ENCODE peak calls at places on chromosomes 12 and 14, in six cellular contexts. N is epithelial cell of esophagus, S is HCT116, W is cardiac fibroblast, R is uterus, A is astrocyte of the spinal cord. Q is an unnamed sample.

GRCh38 chr12:49070971-49071370 is 1.2 kb upstream of the RHEBL1 start:
- DNase-seq in N (no peak), S (no peak), W (no peak), R (no peak), A (no peak), Q (no peak)

GRCh38 chr12:30847259-30847658 is 79.3 kb upstream of the TSPAN11 start:
- DNase-seq in N (peak; percentile 83), S (peak; percentile 62), W (peak; percentile 83), R (no peak), A (peak; percentile 68), Q (peak; percentile 40)

GRCh38 chr12:92096346-92097136 is 49.1 kb downstream of the BTG1 start:
- DNase-seq in N (no peak), S (no peak), W (no peak), R (no peak), A (peak; percentile 76), Q (no peak)

GRCh38 chr14:92513204-92513965 is at the start of gene RIN3:
- DNase-seq in N (peak; percentile 49), S (no peak), W (peak; percentile 73), R (peak; percentile 53), A (peak; percentile 67), Q (no peak)

GRCh38 chr12:132243596-132244289 is 85.6 kb downstream of the GALNT9 start:
- DNase-seq in N (no peak), S (no peak), W (no peak), R (no peak), A (no peak), Q (no peak)

GRCh38 chr12:76863811-76864210 is 15.0 kb downstream of the CSRP2 start:
- DNase-seq in N (no peak), S (no peak), W (no peak), R (no peak), A (no peak), Q (no peak)

GRCh38 chr12:108580531-108580930 is 17.4 kb downstream of the TMEM119 start:
- DNase-seq in N (no peak), S (no peak), W (peak; percentile 60), R (peak; percentile 67), A (no peak), Q (no peak)

GRCh38 chr14:29721586-29721985 is 206.1 kb downstream of the PRKD1 start:
- DNase-seq in N (no peak), S (no peak), W (no peak), R (no peak), A (no peak), Q (no peak)

GRCh38 chr14:92670967-92671366 is 77.5 kb downstream of the LGMN start:
- DNase-seq in N (no peak), S (no peak), W (no peak), R (no peak), A (peak; percentile 20), Q (no peak)

GRCh38 chr14:25237845-25238244 is 187.9 kb upstream of the STXBP6 start:
- DNase-seq in N (peak; percentile 24), S (no peak), W (peak; percentile 31), R (no peak), A (no peak), Q (no peak)

GRCh38 chr12:116838395-116838794 is 42.8 kb downstream of the HRK start:
- DNase-seq in N (no peak), S (no peak), W (no peak), R (no peak), A (no peak), Q (no peak)

GRCh38 chr12:63795944-63796343 is 16.2 kb downstream of the RXYLT1 start:
- DNase-seq in N (no peak), S (no peak), W (no peak), R (no peak), A (no peak), Q (no peak)

GRCh38 chr12:99029502-99030271 is 384.6 kb downstream of the APAF1 start:
- DNase-seq in N (no peak), S (no peak), W (no peak), R (no peak), A (no peak), Q (no peak)

GRCh38 chr14:65230287-65230728 is 128.0 kb upstream of the MAX start:
- DNase-seq in N (no peak), S (no peak), W (peak; percentile 87), R (no peak), A (no peak), Q (no peak)

GRCh38 chr12:40013847-40014246 is 92.0 kb downstream of the SLC2A13 start:
- DNase-seq in N (no peak), S (no peak), W (no peak), R (no peak), A (no peak), Q (no peak)

GRCh38 chr14:74980398-74980745 is 22.3 kb upstream of the EIF2B2 start:
- DNase-seq in N (no peak), S (no peak), W (peak; percentile 20), R (no peak), A (peak; percentile 54), Q (no peak)

GRCh38 chr14:74978416-74978947 is 23.1 kb upstream of the PGF start:
- DNase-seq in N (peak; percentile 73), S (no peak), W (no peak), R (no peak), A (peak; percentile 23), Q (no peak)

GRCh38 chr14:74980746-74981661 is 21.7 kb upstream of the EIF2B2 start:
- DNase-seq in N (peak; percentile 42), S (no peak), W (peak; percentile 70), R (peak; percentile 31), A (peak; percentile 90), Q (no peak)

GRCh38 chr14:74979029-74979428 is 23.6 kb upstream of the PGF start:
- DNase-seq in N (peak; percentile 50), S (no peak), W (no peak), R (no peak), A (no peak), Q (no peak)

DNA sequence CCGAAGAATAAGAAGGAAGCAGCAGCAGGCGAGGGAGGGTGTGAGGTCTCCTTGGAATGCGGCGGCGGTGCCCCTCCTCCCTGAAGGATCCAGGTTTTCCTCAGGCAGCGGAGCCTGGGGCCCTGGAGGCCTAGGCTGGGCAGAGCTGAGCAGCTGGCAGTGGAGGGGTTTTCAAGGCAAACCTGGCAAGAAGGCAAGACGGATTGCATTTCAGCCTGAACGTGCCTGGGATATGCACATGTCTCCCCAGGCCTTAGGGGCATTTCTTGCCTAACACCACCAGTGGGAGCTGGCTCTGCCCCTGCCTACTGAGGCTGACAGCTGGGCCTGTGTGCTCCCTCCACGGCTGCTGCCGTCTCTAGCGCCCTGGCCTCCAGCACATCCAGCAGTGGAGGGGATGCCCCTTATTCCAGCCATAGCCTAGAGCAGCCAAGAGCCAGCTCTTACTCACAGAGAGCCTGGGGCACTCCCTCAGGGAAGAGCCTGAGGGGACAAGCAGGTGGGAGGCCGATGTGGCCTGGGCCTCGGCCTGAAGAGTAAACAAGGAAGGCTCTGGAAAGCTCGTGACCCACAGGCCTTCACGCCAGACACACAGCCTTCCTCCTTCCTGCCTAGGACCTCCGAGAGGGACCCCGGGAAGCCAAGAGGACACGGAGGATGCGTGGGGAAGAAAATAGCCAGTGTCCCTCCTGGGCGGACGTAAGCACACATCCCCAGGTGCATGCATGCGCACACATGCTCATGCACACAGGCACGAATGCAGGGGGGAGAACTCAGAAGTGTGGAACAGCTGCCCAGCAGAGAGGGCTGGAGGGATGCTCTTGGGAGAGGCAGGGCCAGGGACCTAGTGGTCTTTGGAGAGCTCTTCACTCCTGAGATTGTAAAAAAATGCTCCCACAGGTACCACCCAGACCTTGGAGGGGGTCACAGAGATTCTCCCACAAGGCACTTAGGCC is 23.0 kb upstream of the EIF2B2 start:
- DNase-seq in N (peak; percentile 90), S (no peak), W (peak; percentile 73), R (no peak), A (peak; percentile 47), Q (no peak)
- TF ChIP-seq CTCF in N (peak; percentile 44), S (no peak), W (peak; percentile 5), R (no peak), A (peak; percentile 31), Q (peak; percentile 13)

GRCh38 chr14:87205811-87206210 is 787.2 kb downstream of the GALC start:
- DNase-seq in N (peak; percentile 17), S (no peak), W (no peak), R (no peak), A (no peak), Q (no peak)
- TF ChIP-seq CTCF in N (peak; percentile 4), S (no peak), W (no peak), R (no peak), A (no peak), Q (no peak)

GRCh38 chr12:106301611-106302321 is 767 bp upstream of the TCP11L2 start:
- DNase-seq in N (peak; percentile 73), S (no peak), W (peak; percentile 55), R (no peak), A (peak; percentile 46), Q (no peak)

GRCh38 chr12:106304001-106304421 is 1.5 kb downstream of the TCP11L2 start:
- DNase-seq in N (no peak), S (no peak), W (no peak), R (no peak), A (no peak), Q (no peak)

GRCh38 chr12:106302401-106303201 is at the start of gene TCP11L2:
- DNase-seq in N (peak; percentile 81), S (no peak), W (peak; percentile 88), R (peak; percentile 85), A (peak; percentile 80), Q (no peak)

GRCh38 chr12:106304797-106305196 is 2.3 kb downstream of the TCP11L2 start:
- DNase-seq in N (no peak), S (no peak), W (no peak), R (no peak), A (no peak), Q (no peak)

DNA sequence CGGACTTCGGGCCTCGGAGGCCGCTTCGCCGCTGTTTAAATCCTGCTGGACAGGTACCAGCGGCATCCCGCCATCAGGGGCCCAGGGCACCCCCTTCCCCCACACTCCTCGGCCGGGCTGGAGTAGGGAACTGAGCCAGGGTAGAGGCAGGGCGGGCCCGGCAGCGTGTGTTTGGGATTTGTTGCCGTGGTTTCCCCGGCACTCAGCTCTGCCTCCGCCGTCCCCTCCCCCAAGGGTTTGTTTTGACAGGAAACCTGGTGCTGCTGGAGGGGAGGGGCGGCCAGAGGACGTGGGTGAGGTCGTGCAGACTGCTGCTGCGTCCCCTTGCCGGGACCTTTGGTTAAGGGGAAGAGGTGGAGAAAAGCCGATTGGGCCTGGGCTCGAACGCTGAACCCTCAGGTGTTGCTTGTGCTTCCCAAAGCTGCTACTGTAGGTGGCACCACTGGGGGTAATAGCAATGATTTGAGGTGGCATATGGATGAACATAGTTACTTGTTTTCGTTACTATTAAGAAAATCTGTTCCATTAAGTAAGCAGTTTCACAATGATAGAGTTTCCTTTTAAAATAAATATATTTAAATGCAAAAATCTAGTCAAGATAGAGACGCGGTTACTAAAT is 778 bp downstream of the TCP11L2 start:
- DNase-seq in N (peak; percentile 66), S (no peak), W (peak; percentile 92), R (peak; percentile 80), A (peak; percentile 73), Q (no peak)
- TF ChIP-seq CTCF in N (no peak), S (no peak), W (peak; percentile 18), R (no peak), A (no peak), Q (no peak)

GRCh38 chr12:16492820-16493797 is 112.9 kb downstream of the LMO3 start:
- DNase-seq in N (no peak), S (no peak), W (no peak), R (no peak), A (no peak), Q (no peak)

GRCh38 chr12:16495196-16495595 is 110.8 kb downstream of the LMO3 start:
- DNase-seq in N (no peak), S (no peak), W (no peak), R (no peak), A (no peak), Q (no peak)

DNA sequence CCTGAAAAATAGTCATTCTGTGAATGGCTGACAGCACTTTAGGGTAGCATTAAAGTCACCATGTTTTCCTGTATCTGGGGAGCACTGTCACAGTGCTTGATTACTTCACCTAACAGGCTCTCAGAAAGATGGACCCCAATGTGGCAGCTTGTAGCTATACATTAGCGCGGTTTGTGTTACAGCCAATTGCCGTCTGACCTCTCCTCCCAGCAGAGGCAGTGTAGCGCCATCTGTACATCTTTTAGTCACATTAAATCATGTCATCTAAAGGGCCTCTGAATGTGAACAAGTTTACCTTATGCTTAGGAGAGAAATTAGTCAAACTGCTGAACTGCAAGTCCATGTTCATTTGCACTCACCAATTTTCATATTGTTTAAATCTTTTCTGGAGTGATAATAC is 113.7 kb downstream of the LMO3 start:
- DNase-seq in N (no peak), S (no peak), W (no peak), R (no peak), A (no peak), Q (no peak)
- TF ChIP-seq CTCF in N (no peak), S (peak; percentile 9), W (no peak), R (no peak), A (no peak), Q (no peak)

Q was measured in AG09309.